ENCODE peak calls at places on chromosomes 12 and 14, in seven cellular contexts. B, A, C, V, W, L and M are unnamed samples.

GRCh38 chr12:6376079-6376941 is 947 bp upstream of the SCNN1A start:
- DNase-seq in B (no peak), A (peak; percentile 88), C (no peak), V (peak; percentile 24), W (no peak), L (no peak), M (no peak)

GRCh38 chr14:95349241-95349640 is 29.5 kb upstream of the CLMN start:
- DNase-seq in B (no peak), A (no peak), C (no peak), V (no peak), W (no peak), L (no peak), M (no peak)

GRCh38 chr14:29310757-29311156 is 544.2 kb downstream of the FOXG1 start:
- DNase-seq in B (no peak), A (no peak), C (no peak), V (no peak), W (no peak), L (no peak), M (no peak)

GRCh38 chr12:98440165-98440581 is 75.2 kb upstream of the TMPO start:
- DNase-seq in B (no peak), A (no peak), C (peak; percentile 92), V (peak; percentile 99), W (no peak), L (no peak), M (no peak)

GRCh38 chr14:31206536-31207286 is 882 bp downstream of the HECTD1 start:
- DNase-seq in B (peak; percentile 23), A (peak; percentile 59), C (no peak), V (no peak), W (peak; percentile 65), L (no peak), M (peak; percentile 24)

GRCh38 chr12:31390991-31391390 is 65.0 kb upstream of the SINHCAF start:
- DNase-seq in B (no peak), A (peak; percentile 41), C (no peak), V (no peak), W (no peak), L (no peak), M (no peak)

GRCh38 chr14:87430810-87431209 is 562.2 kb downstream of the GALC start:
- DNase-seq in B (no peak), A (no peak), C (no peak), V (no peak), W (no peak), L (no peak), M (no peak)

GRCh38 chr14:54440037-54440436 is 1.1 kb downstream of the CNIH1 start:
- DNase-seq in B (no peak), A (no peak), C (no peak), V (no peak), W (no peak), L (no peak), M (no peak)

GRCh38 chr14:53384536-53384935 is 231.4 kb upstream of the DDHD1 start:
- DNase-seq in B (no peak), A (no peak), C (no peak), V (no peak), W (no peak), L (no peak), M (no peak)

GRCh38 chr12:1883513-1883912 is 34.9 kb downstream of the CACNA2D4 start:
- DNase-seq in B (no peak), A (no peak), C (no peak), V (no peak), W (no peak), L (no peak), M (no peak)

GRCh38 chr12:107396991-107397390 is 288.6 kb upstream of the PWP1 start:
- DNase-seq in B (no peak), A (no peak), C (no peak), V (no peak), W (no peak), L (no peak), M (peak; percentile 42)

GRCh38 chr14:21978184-21978998 is 304.8 kb upstream of the OR4E1 start:
- DNase-seq in B (no peak), A (peak; percentile 85), C (peak; percentile 39), V (peak; percentile 27), W (peak; percentile 41), L (peak; percentile 1), M (peak; percentile 1)

GRCh38 chr12:88400302-88400701 is 180.0 kb downstream of the KITLG start:
- DNase-seq in B (no peak), A (no peak), C (peak; percentile 73), V (peak; percentile 24), W (no peak), L (no peak), M (no peak)

GRCh38 chr14:101997429-101998336 is 33.3 kb downstream of the DYNC1H1 start:
- DNase-seq in B (no peak), A (no peak), C (no peak), V (no peak), W (no peak), L (no peak), M (no peak)